ENCODE peak calls at places on chromosomes 2 and 18, in eight cellular contexts. W is naive thymus-derived CD4-positive, alpha-beta T cell; H is body of pancreas; B is GM12878; A is CD8-positive, alpha-beta memory T cell; F is RWPE2; N is cardiac muscle cell; T is PC-3. Q is an unnamed sample.
A peak's percentile ranks its signal among the peaks of the same experiment; 100 is the strongest.

GRCh38 chr18:7535436-7536190 is 31.5 kb upstream of the PTPRM start:
- DNase-seq in W (no peak), H (no peak), B (no peak), A (no peak), F (no peak), N (no peak), T (peak; percentile 49), Q (no peak)

GRCh38 chr2:177799531-177799930 is 273.0 kb downstream of the PDE11A start:
- DNase-seq in W (no peak), H (no peak), B (no peak), A (no peak), F (no peak), N (peak; percentile 41), T (peak; percentile 48), Q (no peak)

GRCh38 chr2:158761626-158762025 is 33.5 kb upstream of the DAPL1 start:
- DNase-seq in W (no peak), H (no peak), B (no peak), A (no peak), F (peak; percentile 80), N (no peak), T (no peak), Q (peak; percentile 98)

GRCh38 chr18:3211236-3211992 is 8.4 kb downstream of the MYOM1 start:
- DNase-seq in W (no peak), H (no peak), B (no peak), A (no peak), F (no peak), N (peak; percentile 8), T (peak; percentile 38), Q (no peak)

GRCh38 chr2:106990307-106990706 is 104.3 kb upstream of the ST6GAL2 start:
- DNase-seq in W (no peak), H (no peak), B (no peak), A (no peak), F (no peak), N (peak; percentile 62), T (peak; percentile 91), Q (no peak)

GRCh38 chr2:86254576-86255538 is 55.6 kb downstream of the MRPL35 start:
- DNase-seq in W (no peak), H (peak; percentile 50), B (no peak), A (no peak), F (no peak), N (no peak), T (no peak), Q (no peak)

GRCh38 chr2:172052000-172052983 is 33.0 kb upstream of the DLX1 start:
- DNase-seq in W (no peak), H (no peak), B (no peak), A (no peak), F (no peak), N (peak; percentile 51), T (no peak), Q (no peak)

GRCh38 chr2:44740678-44741077 is 200.8 kb upstream of the SIX3 start:
- DNase-seq in W (no peak), H (no peak), B (no peak), A (no peak), F (no peak), N (peak; percentile 2), T (peak; percentile 48), Q (peak; percentile 18)

GRCh38 chr2:130810490-130810889 is 26.2 kb upstream of the ARHGEF4 start:
- DNase-seq in W (no peak), H (no peak), B (no peak), A (no peak), F (no peak), N (no peak), T (no peak), Q (no peak)
- H3K27ac ChIP-seq in W (no peak overlapping the region), H (no peak overlapping the region), B (no peak overlapping the region), A (no peak overlapping the region), F (peak overlapping the region; percentile 98), N (no peak overlapping the region), T (no peak overlapping the region), Q (no peak overlapping the region)

GRCh38 chr2:217832987-217833386 is 169.8 kb downstream of the TNS1 start:
- DNase-seq in W (no peak), H (no peak), B (no peak), A (no peak), F (no peak), N (no peak), T (no peak), Q (no peak)

GRCh38 chr2:217834057-217834620 is 168.7 kb downstream of the TNS1 start:
- DNase-seq in W (no peak), H (no peak), B (no peak), A (no peak), F (no peak), N (no peak), T (no peak), Q (no peak)

GRCh38 chr2:217835931-217836881 is 166.6 kb downstream of the TNS1 start:
- DNase-seq in W (no peak), H (no peak), B (no peak), A (no peak), F (no peak), N (peak; percentile 98), T (no peak), Q (no peak)

GRCh38 chr2:217833439-217833838 is 169.4 kb downstream of the TNS1 start:
- DNase-seq in W (no peak), H (no peak), B (no peak), A (no peak), F (no peak), N (no peak), T (no peak), Q (no peak)

GRCh38 chr2:217834744-217835513 is 167.9 kb downstream of the TNS1 start:
- DNase-seq in W (no peak), H (no peak), B (no peak), A (no peak), F (no peak), N (no peak), T (no peak), Q (no peak)
- H3K27ac ChIP-seq in W (no peak overlapping the region), H (no peak overlapping the region), B (no peak overlapping the region), A (no peak overlapping the region), F (no peak overlapping the region), N (no peak overlapping the region), T (no peak overlapping the region), Q (no peak overlapping the region)

GRCh38 chr2:122233372-122233771 is 477.9 kb downstream of the TSN start:
- DNase-seq in W (no peak), H (no peak), B (no peak), A (no peak), F (no peak), N (no peak), T (no peak), Q (no peak)

GRCh38 chr2:122237506-122237905 is 482.1 kb downstream of the TSN start:
- DNase-seq in W (no peak), H (no peak), B (no peak), A (no peak), F (no peak), N (no peak), T (peak; percentile 53), Q (no peak)

GRCh38 chr2:122238006-122238559 is 482.6 kb downstream of the TSN start:
- DNase-seq in W (no peak), H (no peak), B (no peak), A (no peak), F (no peak), N (no peak), T (peak; percentile 45), Q (no peak)

GRCh38 chr2:122239440-122239839 is 484.0 kb downstream of the TSN start:
- DNase-seq in W (no peak), H (no peak), B (no peak), A (no peak), F (no peak), N (no peak), T (no peak), Q (no peak)

GRCh38 chr2:122236152-122236892 is 480.9 kb downstream of the TSN start:
- DNase-seq in W (no peak), H (peak; percentile 65), B (no peak), A (no peak), F (peak; percentile 82), N (peak; percentile 80), T (peak; percentile 98), Q (no peak)
- H3K27ac ChIP-seq in W (no peak overlapping the region), H (no peak overlapping the region), B (no peak overlapping the region), A (no peak overlapping the region), F (peak overlapping the region; percentile 55), N (no peak overlapping the region), T (peak overlapping the region; percentile 81), Q (no peak overlapping the region)

DNA sequence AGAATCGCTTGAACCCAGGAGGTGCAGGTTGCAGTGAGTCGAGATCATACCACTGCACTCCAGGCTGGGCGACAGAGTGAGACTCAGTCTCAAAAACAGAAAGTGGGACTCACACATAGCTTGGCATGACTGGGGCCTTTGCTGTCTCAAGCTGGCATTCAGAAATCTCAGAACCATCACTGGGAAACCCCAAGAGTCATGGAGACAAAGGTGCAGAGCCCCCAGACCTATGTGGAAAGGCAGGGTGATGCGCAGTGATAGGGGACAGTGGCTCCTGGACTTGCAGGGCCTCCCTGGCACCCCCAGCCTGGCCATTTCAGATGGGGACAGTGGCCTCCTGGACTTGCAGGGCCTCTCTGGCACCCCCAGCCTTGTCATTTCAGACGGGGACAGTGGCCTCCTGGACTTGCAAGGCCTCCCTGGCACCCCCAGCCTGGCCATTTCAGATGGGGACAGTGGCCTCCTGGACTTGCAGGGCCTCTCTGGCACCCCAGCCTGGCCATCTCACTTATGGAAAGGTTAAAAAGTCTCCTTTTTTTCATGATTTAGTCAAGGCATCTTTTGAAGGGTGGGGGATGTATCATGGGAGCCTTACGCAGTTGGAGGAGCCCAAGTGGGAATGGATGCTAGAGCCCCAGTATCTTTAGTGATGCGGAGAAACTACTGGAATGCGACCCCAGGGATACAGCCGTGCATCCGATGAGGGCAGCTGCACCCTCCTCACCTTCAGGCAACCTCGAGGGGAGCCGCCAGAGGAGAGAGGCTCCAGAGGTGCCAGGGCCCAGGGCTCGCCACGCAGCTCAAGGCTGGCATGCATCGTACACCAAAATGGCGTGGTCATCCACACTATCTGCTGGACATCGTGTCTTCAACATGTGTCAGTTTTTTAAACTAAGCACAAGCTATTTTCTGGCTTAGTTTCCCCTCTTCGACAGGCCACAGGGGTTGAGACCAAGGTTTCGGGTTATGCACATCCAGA is 30.5 kb downstream of the ZNF516 start:
- DNase-seq in W (no peak), H (no peak), B (no peak), A (no peak), F (no peak), N (no peak), T (no peak), Q (no peak)
- H3K27ac ChIP-seq in W (no peak overlapping the region), H (no peak overlapping the region), B (no peak overlapping the region), A (no peak overlapping the region), F (no peak overlapping the region), N (no peak overlapping the region), T (no peak overlapping the region), Q (no peak overlapping the region)

Q was measured in epithelial cell of prostate.